ENCODE peak calls at places on chromosomes 1 and 21, in four cellular contexts. E is astrocyte of the spinal cord, K is upper lobe of left lung, S is fibroblast of villous mesenchyme. U is an unnamed sample.

GRCh38 chr1:26853156-26853555 is 9.8 kb upstream of the SFN start:
- DNase-seq in K (no peak), E (peak), S (peak), U (peak)

GRCh38 chr1:2103266-2103900 is 53.2 kb downstream of the PRKCZ start:
- DNase-seq in S (no peak), K (peak), E (no peak), U (no peak)

GRCh38 chr21:37817242-37817641 is 99.0 kb downstream of the KCNJ6 start:
- DNase-seq in K (no peak), S (no peak), E (no peak), U (no peak)

GRCh38 chr1:152888126-152888525 is 10.0 kb downstream of the SMCP start:
- DNase-seq in E (no peak), S (no peak), K (no peak), U (no peak)

GRCh38 chr1:210489491-210489890 is 160.8 kb downstream of the HHAT start:
- DNase-seq in S (peak), K (no peak), E (peak), U (no peak)

GRCh38 chr1:27993241-27993640 is 33.5 kb downstream of the XKR8 start:
- DNase-seq in S (no peak), E (no peak), K (no peak), U (no peak)

GRCh38 chr1:79113836-79114235 is 107.3 kb upstream of the ADGRL4 start:
- DNase-seq in E (no peak), S (no peak), K (no peak), U (no peak)

GRCh38 chr1:218384576-218384975 is 39.4 kb downstream of the TGFB2 start:
- DNase-seq in K (no peak), S (no peak), E (peak), U (no peak)

GRCh38 chr1:112563341-112563740 is 54.6 kb downstream of the WNT2B start:
- DNase-seq in E (no peak), S (no peak), K (no peak), U (no peak)

GRCh38 chr1:227370463-227371254 is 52.4 kb upstream of the CDC42BPA start:
- DNase-seq in E (peak), K (no peak), S (no peak), U (no peak)

GRCh38 chr1:17696417-17697301 is 58.5 kb upstream of the ACTL8 start:
- DNase-seq in K (no peak), E (peak), S (peak), U (no peak)
- TF ChIP-seq CTCF in K (no peak), E (peak), S (peak), U (no peak)

GRCh38 chr1:161177112-161177935 is at the start of gene B4GALT3:
- DNase-seq in K (peak), E (peak), S (peak), U (peak)
- TF ChIP-seq CTCF in K (no peak), E (no peak), S (no peak), U (no peak)

GRCh38 chr1:16119504-16119903 is 36.4 kb downstream of the EPHA2 start:
- DNase-seq in E (no peak), S (no peak), K (no peak), U (no peak)
- TF ChIP-seq CTCF in E (no peak), S (no peak), K (no peak), U (no peak)

GRCh38 chr1:87512431-87512830 is 183.8 kb downstream of the LMO4 start:
- DNase-seq in S (no peak), E (peak), K (no peak), U (no peak)
- TF ChIP-seq CTCF in S (no peak), E (no peak), K (no peak), U (no peak)

GRCh38 chr1:81654147-81654546 is 146.6 kb upstream of the ADGRL2 start:
- DNase-seq in S (no peak), K (no peak), E (no peak), U (no peak)
- TF ChIP-seq CTCF in S (no peak), K (no peak), E (no peak), U (no peak)

DNA sequence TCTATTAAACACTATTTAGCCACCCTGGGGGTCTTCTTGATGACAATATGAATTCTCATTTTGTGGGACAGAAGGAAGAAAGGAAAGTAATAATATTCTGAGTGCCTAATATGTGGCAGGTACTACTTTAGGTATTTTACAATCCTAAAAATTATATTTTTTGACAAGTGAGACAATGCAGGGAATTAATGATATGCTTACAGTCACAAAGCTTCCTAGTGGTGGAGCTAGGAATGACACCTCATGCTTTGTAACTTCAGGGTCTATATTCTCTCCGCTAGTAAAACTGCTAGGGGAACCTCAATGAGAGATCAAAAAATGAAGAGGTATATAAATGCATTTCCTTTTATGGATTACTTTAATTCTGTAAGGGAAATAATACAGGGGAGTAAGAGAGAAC is 44.3 kb downstream of the TPR start:
- DNase-seq in K (no peak), E (no peak), S (no peak), U (no peak)
- TF ChIP-seq CTCF in K (no peak), E (peak), S (peak), U (no peak)

DNA sequence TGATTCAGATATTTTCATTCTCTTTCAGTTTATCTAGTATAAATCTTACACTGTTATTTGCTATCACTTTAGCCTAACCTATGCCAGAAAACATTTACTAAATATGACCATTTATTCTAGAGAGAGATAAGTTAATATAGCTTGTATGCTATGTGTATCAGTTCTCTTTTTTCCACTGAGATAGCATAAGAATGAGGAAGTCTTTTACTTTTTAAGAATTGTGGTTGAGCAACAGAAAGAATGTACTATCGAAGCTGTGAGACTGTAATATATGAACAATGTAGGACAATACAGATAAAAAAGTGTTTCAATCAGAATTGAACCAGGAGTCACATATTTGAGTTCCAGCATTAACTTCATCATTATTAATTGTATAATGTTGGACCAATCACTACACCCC is 479.9 kb upstream of the PLXNA2 start:
- DNase-seq in K (no peak), S (no peak), E (no peak), U (no peak)
- TF ChIP-seq CTCF in K (no peak), S (no peak), E (no peak), U (no peak)